ENCODE peak calls at places on chromosomes 5 and 9, in seven cellular contexts. P is fibroblast of lung; V is ascending aorta; E is CD8-positive, alpha-beta T cell; H is astrocyte of the cerebellum; C is spleen; A is effector memory CD4-positive, alpha-beta T cell. W is an unnamed sample.

GRCh38 chr5:151051066-151051930 is 29.5 kb downstream of the TNIP1 start:
- DNase-seq in E (peak), C (peak), P (peak), A (peak), H (peak), V (no peak), W (peak)

GRCh38 chr5:14460844-14461398 is 120.7 kb upstream of the OTULINL start:
- DNase-seq in C (no peak), A (no peak), V (no peak), E (no peak), P (no peak), H (no peak), W (no peak)

GRCh38 chr5:171850354-171850947 is 64.8 kb downstream of the SMIM23 start:
- DNase-seq in C (no peak), H (no peak), V (no peak), E (no peak), A (no peak), P (no peak), W (peak)

GRCh38 chr5:149581931-149582768 is 852 bp downstream of the ARHGEF37 start:
- DNase-seq in P (no peak), V (no peak), E (no peak), A (no peak), C (no peak), H (no peak), W (no peak)

GRCh38 chr9:24073237-24073636 is 247.2 kb upstream of the ELAVL2 start:
- DNase-seq in H (no peak), C (no peak), E (no peak), V (no peak), A (no peak), P (no peak), W (no peak)

GRCh38 chr5:147855774-147856069 is 22.8 kb upstream of the SCGB3A2 start:
- DNase-seq in P (no peak), H (no peak), E (no peak), A (no peak), C (no peak), V (no peak), W (no peak)

GRCh38 chr9:96618209-96619108 is 1.2 kb downstream of the CDC14B start:
- DNase-seq in P (peak), C (no peak), E (peak), H (no peak), A (no peak), V (no peak), W (no peak)

GRCh38 chr5:40383719-40384651 is 295.7 kb upstream of the PTGER4 start:
- DNase-seq in C (no peak), E (no peak), V (no peak), A (no peak), P (peak), H (no peak), W (no peak)

GRCh38 chr5:114857951-114858401 is 311.7 kb downstream of the TRIM36 start:
- DNase-seq in C (peak), E (no peak), V (no peak), A (no peak), H (peak), P (no peak), W (peak)

GRCh38 chr5:177412603-177413233 is 3.4 kb upstream of the F12 start:
- DNase-seq in H (no peak), V (no peak), E (no peak), P (no peak), A (no peak), C (no peak), W (no peak)

GRCh38 chr5:131973089-131973712 is 27.7 kb upstream of the MEIKIN start:
- DNase-seq in V (no peak), H (no peak), A (no peak), C (peak), P (no peak), E (no peak), W (no peak)

GRCh38 chr5:1761453-1761755 is 38.2 kb downstream of the MRPL36 start:
- DNase-seq in E (no peak), P (no peak), A (no peak), H (no peak), V (no peak), C (peak), W (no peak)

GRCh38 chr5:120655828-120656435 is 191.8 kb downstream of the PRR16 start:
- DNase-seq in H (peak), A (no peak), V (no peak), C (no peak), E (no peak), P (peak), W (no peak)

GRCh38 chr5:132704875-132705274 is 31.1 kb downstream of the IL4 start:
- DNase-seq in V (no peak), H (no peak), E (no peak), C (no peak), P (no peak), A (no peak), W (no peak)

GRCh38 chr5:72847989-72848473 is 31.6 kb downstream of the TNPO1 start:
- DNase-seq in C (peak), V (peak), A (peak), H (peak), P (peak), E (peak), W (peak)

GRCh38 chr5:149133795-149134777 is 7.2 kb upstream of the ABLIM3 start:
- DNase-seq in H (peak), E (no peak), A (no peak), P (peak), V (peak), C (no peak), W (no peak)

GRCh38 chr9:35658144-35658893 is at the start of gene CCDC107:
- DNase-seq in H (no peak), C (peak), V (no peak), A (peak), P (peak), E (peak), W (peak)

GRCh38 chr9:14797442-14797841 is 74.9 kb upstream of the CER1 start:
- DNase-seq in C (no peak), E (no peak), A (no peak), P (peak), H (no peak), V (no peak), W (no peak)

GRCh38 chr9:17906204-17906840 is 327.5 kb downstream of the SH3GL2 start:
- DNase-seq in A (no peak), C (no peak), V (no peak), H (no peak), P (no peak), E (no peak), W (no peak)

GRCh38 chr5:136891601-136892000 is 526.3 kb upstream of the TRPC7 start:
- DNase-seq in V (no peak), C (no peak), E (no peak), A (no peak), P (no peak), H (no peak), W (no peak)

GRCh38 chr5:2904956-2905355 is 153.5 kb upstream of the IRX2 start:
- DNase-seq in H (no peak), E (no peak), P (no peak), A (no peak), C (no peak), V (no peak), W (no peak)

GRCh38 chr5:134188092-134188491 is 11.3 kb upstream of the SKP1 start:
- DNase-seq in A (no peak), H (no peak), V (no peak), P (no peak), E (no peak), C (peak), W (peak)

GRCh38 chr5:157328277-157328912 is 62.5 kb downstream of the CYFIP2 start:
- DNase-seq in C (peak), E (peak), H (peak), P (peak), V (no peak), A (peak), W (peak)

GRCh38 chr9:100652850-100653249 is 75.0 kb downstream of the CAVIN4 start:
- DNase-seq in H (no peak), E (no peak), C (no peak), P (no peak), V (no peak), A (no peak), W (no peak)

GRCh38 chr9:84711936-84712335 is 42.4 kb downstream of the NTRK2 start:
- DNase-seq in E (no peak), H (peak), V (no peak), C (no peak), P (no peak), A (no peak), W (no peak)

GRCh38 chr5:177601577-177602457 is 1.9 kb downstream of the B4GALT7 start:
- DNase-seq in A (no peak), C (no peak), H (no peak), E (no peak), V (no peak), P (no peak), W (no peak)

GRCh38 chr9:75889577-75889976 is 896 bp upstream of the PCSK5 start:
- DNase-seq in P (no peak), C (no peak), E (peak), V (no peak), A (no peak), H (no peak), W (no peak)

GRCh38 chr5:6729400-6730310 is 16.4 kb downstream of the TENT4A start:
- DNase-seq in C (peak), H (no peak), P (no peak), V (no peak), A (no peak), E (peak), W (peak)

GRCh38 chr9:137786511-137786920 is 91.1 kb upstream of the CACNA1B start:
- DNase-seq in A (no peak), P (no peak), E (no peak), H (no peak), C (no peak), V (no peak), W (no peak)

GRCh38 chr5:140214831-140215230 is 39.8 kb downstream of the CYSTM1 start:
- DNase-seq in V (no peak), H (peak), P (peak), A (no peak), E (no peak), C (no peak), W (peak)

GRCh38 chr5:104170906-104171305 is 608.3 kb upstream of the NUDT12 start:
- DNase-seq in E (no peak), C (no peak), P (peak), V (no peak), A (no peak), H (no peak), W (no peak)

GRCh38 chr5:127863610-127864395 is 160.6 kb downstream of the CCDC192 start:
- DNase-seq in A (no peak), V (no peak), P (no peak), H (no peak), E (no peak), C (no peak), W (no peak)
- H3K4me3 ChIP-seq in A (no peak), V (no peak), P (no peak), H (no peak), E (no peak), C (no peak), W (no peak)

DNA sequence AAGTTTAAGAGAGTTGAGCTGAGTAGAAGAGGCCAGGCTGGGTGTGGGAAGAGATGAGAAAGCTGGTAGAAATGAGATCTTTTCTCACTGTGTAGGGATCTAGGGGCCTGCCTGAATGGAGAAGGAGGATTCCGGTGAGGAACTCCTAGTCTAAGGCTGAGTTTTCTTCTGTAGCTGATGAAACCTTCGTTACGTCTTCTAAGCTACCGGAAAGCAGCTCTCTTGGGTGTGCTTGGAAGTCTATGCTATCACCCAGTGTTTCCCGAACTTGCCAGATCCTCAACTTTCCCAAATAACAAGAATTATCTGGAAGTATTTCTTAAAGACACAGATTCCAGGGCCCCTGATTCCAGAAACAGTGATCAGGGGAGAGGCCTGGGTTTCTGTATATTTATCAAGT is 55.4 kb upstream of the TNFSF15 start:
- DNase-seq in E (no peak), P (no peak), A (no peak), H (no peak), C (no peak), V (no peak), W (no peak)
- H3K4me3 ChIP-seq in E (no peak), P (no peak), A (no peak), H (no peak), C (no peak), V (no peak), W (no peak)

DNA sequence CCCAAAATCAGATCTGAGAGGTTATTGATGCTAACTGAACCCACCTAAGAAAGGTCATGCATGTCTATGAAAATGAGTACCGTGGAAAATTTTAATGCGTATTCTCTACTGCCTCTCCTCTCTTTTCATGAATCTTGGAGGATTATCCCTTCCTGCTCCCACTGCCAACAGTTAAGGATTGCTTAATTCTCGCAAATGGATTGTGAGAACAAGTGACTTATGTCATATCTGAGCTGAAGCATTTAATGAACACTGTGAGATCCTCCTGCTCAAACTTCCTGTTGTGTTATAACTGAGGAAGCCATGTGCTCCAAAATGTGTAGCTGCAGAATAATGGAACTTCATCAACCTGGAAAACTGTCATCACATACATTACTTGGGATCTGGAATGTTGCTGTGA is 618.0 kb upstream of the CDH18 start:
- DNase-seq in V (no peak), E (no peak), H (no peak), C (no peak), P (no peak), A (no peak), W (no peak)
- H3K4me3 ChIP-seq in V (no peak), E (no peak), H (no peak), C (no peak), P (no peak), A (no peak), W (no peak)

DNA sequence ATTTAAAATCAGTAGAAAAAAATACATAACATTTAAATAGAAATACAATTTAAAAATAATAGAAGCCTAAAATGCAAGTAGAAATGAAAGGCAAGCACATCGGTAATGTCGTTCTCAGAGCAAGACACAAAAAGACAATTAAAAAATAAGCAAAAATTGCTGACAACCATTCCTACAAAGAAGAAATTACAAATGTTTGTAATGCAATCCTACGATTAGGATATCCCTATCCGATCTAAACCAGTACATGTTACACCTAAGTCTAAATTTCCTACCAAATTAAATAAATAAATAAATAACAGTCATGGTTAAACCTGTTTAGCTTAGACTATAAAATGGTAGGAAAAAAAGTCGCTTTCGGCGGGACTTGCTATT is 90.0 kb downstream of the ANXA2R start:
- DNase-seq in V (no peak), A (no peak), E (no peak), C (no peak), H (no peak), P (no peak), W (no peak)
- H3K4me3 ChIP-seq in V (peak), A (peak), E (peak), C (peak), H (peak), P (peak), W (no peak)